ENCODE peak calls at places on chromosomes 11 and 22, in four cellular contexts. One of them, this sample, is unnamed.

GRCh38 chr11:82895437-82896091 is 4.7 kb downstream of the PRCP start:
- DNase-seq in CD4-positive, CD25-positive, alpha-beta regulatory T cell: no peak
- DNase-seq in caudate nucleus: no peak
- DNase-seq in transverse colon: no peak
- DNase-seq in this sample: no peak

GRCh38 chr22:37050913-37051628 is 471 bp upstream of the KCTD17 start:
- DNase-seq in transverse colon: no peak
- DNase-seq in CD4-positive, CD25-positive, alpha-beta regulatory T cell: no peak
- DNase-seq in caudate nucleus: no peak
- DNase-seq in this sample: no peak

GRCh38 chr11:9861860-9862725 is 198.2 kb downstream of the SWAP70 start:
- DNase-seq in transverse colon: peak; percentile 57
- DNase-seq in caudate nucleus: peak; percentile 23
- DNase-seq in CD4-positive, CD25-positive, alpha-beta regulatory T cell: peak; percentile 27
- DNase-seq in this sample: peak; percentile 75

GRCh38 chr11:128933481-128934178 is 9.0 kb downstream of the TP53AIP1 start:
- DNase-seq in caudate nucleus: no peak
- DNase-seq in transverse colon: no peak
- DNase-seq in CD4-positive, CD25-positive, alpha-beta regulatory T cell: no peak
- DNase-seq in this sample: no peak

GRCh38 chr11:957201-957920 is 31.7 kb downstream of the AP2A2 start:
- DNase-seq in caudate nucleus: no peak
- DNase-seq in CD4-positive, CD25-positive, alpha-beta regulatory T cell: no peak
- DNase-seq in transverse colon: no peak
- DNase-seq in this sample: no peak

GRCh38 chr11:30984442-30984816 is 385.1 kb downstream of the DCDC1 start:
- DNase-seq in caudate nucleus: no peak
- DNase-seq in CD4-positive, CD25-positive, alpha-beta regulatory T cell: no peak
- DNase-seq in transverse colon: no peak
- DNase-seq in this sample: no peak

GRCh38 chr11:34105957-34106504 is 602 bp downstream of the NAT10 start:
- DNase-seq in transverse colon: no peak
- DNase-seq in CD4-positive, CD25-positive, alpha-beta regulatory T cell: no peak
- DNase-seq in caudate nucleus: no peak
- DNase-seq in this sample: no peak

GRCh38 chr22:49825436-49825835 is 2.2 kb downstream of the BRD1 start:
- DNase-seq in caudate nucleus: no peak
- DNase-seq in CD4-positive, CD25-positive, alpha-beta regulatory T cell: no peak
- DNase-seq in transverse colon: no peak
- DNase-seq in this sample: no peak

GRCh38 chr11:96200243-96200642 is 142.8 kb downstream of the MAML2 start:
- DNase-seq in caudate nucleus: no peak
- DNase-seq in transverse colon: no peak
- DNase-seq in CD4-positive, CD25-positive, alpha-beta regulatory T cell: no peak
- DNase-seq in this sample: no peak

DNA sequence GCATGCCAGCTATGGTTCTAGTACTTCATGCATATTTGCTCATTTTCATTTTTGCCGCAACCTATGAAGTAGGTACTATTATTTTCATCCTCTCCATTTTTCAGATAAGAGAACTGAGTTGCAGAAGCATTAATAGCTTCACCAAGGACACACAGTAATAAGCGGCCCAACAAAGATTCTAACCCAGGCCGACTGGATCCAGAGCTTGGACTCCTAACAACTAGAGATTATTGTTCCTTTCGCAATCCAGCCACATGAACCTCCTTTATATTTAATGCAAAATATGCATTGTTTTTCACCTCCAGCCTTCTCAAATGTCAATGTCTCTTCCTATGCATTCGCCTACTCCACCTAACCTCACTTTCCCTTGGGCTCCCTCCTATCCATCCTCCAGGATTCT is 148.3 kb downstream of the CCDC34 start:
- DNase-seq in transverse colon: no peak
- DNase-seq in caudate nucleus: no peak
- DNase-seq in CD4-positive, CD25-positive, alpha-beta regulatory T cell: no peak
- DNase-seq in this sample: no peak
- H3K27ac ChIP-seq in transverse colon: no peak overlapping the region
- H3K27ac ChIP-seq in caudate nucleus: no peak overlapping the region
- H3K27ac ChIP-seq in CD4-positive, CD25-positive, alpha-beta regulatory T cell: no peak overlapping the region
- H3K27ac ChIP-seq in this sample: no peak overlapping the region

DNA sequence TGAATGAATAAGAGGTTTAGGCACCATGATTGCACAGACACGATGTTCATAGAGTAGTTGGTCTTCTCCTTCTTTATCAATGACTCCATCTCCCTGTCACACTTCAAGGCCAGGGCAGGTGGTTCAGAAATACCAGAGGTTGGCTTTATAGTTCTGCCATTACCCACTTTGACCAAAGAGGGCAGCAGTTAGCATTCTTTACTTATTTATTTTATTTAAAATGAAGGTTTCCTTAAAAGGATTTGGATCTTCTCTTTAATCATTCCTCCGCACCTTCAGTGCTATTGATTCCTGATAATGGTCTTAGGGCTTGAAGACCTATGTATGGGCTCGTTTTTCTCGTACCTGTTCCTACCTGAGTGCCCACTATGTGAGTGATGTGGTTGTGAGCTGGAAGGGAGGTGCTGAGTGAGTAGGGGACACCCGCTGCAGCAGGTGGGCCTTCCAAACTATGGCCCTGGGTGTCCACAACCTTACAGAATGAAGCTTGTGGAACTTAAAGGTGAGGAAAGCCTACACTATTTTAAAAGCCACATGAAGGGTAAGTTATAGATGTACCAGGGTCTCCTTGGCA is 34.9 kb downstream of the TIMP3 start:
- DNase-seq in CD4-positive, CD25-positive, alpha-beta regulatory T cell: no peak
- DNase-seq in transverse colon: no peak
- DNase-seq in caudate nucleus: no peak
- DNase-seq in this sample: peak; percentile 24
- H3K27ac ChIP-seq in CD4-positive, CD25-positive, alpha-beta regulatory T cell: no peak overlapping the region
- H3K27ac ChIP-seq in transverse colon: no peak overlapping the region
- H3K27ac ChIP-seq in caudate nucleus: no peak overlapping the region
- H3K27ac ChIP-seq in this sample: no peak overlapping the region

GRCh38 chr22:46737976-46738641 is at the start of gene CERK:
- DNase-seq in CD4-positive, CD25-positive, alpha-beta regulatory T cell: peak; percentile 63
- DNase-seq in caudate nucleus: peak; percentile 63
- DNase-seq in transverse colon: peak; percentile 87
- DNase-seq in this sample: peak; percentile 72

GRCh38 chr22:46734830-46735453 is 3.1 kb downstream of the CERK start:
- DNase-seq in caudate nucleus: no peak
- DNase-seq in CD4-positive, CD25-positive, alpha-beta regulatory T cell: peak; percentile 57
- DNase-seq in transverse colon: peak; percentile 72
- DNase-seq in this sample: no peak

GRCh38 chr22:46737105-46737975 is 712 bp downstream of the CERK start:
- DNase-seq in transverse colon: peak; percentile 59
- DNase-seq in caudate nucleus: peak; percentile 46
- DNase-seq in CD4-positive, CD25-positive, alpha-beta regulatory T cell: peak; percentile 51
- DNase-seq in this sample: no peak

GRCh38 chr22:46736705-46737104 is 1.3 kb downstream of the CERK start:
- DNase-seq in caudate nucleus: no peak
- DNase-seq in transverse colon: peak; percentile 47
- DNase-seq in CD4-positive, CD25-positive, alpha-beta regulatory T cell: no peak
- DNase-seq in this sample: no peak

DNA sequence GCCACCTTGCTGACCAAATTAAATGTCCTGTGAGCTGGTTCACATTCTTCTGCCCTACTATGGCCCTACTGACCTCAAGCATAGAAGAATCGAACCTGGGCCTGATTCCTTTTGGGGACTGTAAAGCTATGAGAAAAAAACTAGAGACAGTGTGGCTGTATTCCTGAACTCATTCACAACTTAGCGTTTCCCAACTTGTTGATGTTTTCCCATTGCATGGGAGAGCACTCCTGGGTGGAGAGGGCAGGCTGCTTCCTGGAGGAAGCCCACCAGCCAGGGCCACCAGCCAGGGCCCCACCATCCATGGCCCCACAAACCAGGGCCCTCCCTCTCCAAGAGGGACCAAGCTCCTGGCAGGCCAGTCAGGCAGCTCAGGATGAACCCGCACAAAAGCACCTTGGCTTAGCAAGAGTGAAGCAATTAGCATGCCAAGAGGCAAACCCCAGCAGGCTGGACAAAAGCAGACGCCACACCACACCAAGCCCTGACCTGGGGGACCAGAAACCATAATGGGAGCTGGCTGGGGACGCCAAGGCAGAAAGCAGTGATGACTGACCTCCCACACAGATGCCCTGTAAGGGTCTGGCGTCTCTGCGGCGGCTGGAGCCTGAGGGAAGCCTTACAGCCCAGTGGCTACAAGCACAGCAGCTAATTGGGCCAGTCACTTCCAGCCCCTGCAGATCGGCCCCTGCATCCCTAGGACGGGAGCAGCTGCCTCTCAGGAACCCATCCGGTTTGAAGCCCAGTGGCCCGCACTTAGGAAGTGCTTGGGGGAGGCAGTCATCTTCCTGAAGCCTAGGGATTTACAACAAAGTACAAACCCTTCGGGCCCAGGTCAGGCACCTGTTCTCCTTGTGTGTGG is 2.1 kb downstream of the CERK start:
- DNase-seq in caudate nucleus: no peak
- DNase-seq in CD4-positive, CD25-positive, alpha-beta regulatory T cell: no peak
- DNase-seq in transverse colon: no peak
- DNase-seq in this sample: no peak
- H3K27ac ChIP-seq in caudate nucleus: peak overlapping the region; percentile 16
- H3K27ac ChIP-seq in CD4-positive, CD25-positive, alpha-beta regulatory T cell: peak overlapping the region; percentile 84
- H3K27ac ChIP-seq in transverse colon: peak overlapping the region; percentile 92
- H3K27ac ChIP-seq in this sample: peak overlapping the region; percentile 96

GRCh38 chr22:23534851-23535717 is 45.0 kb downstream of the IGLL1 start:
- DNase-seq in caudate nucleus: no peak
- DNase-seq in transverse colon: no peak
- DNase-seq in CD4-positive, CD25-positive, alpha-beta regulatory T cell: no peak
- DNase-seq in this sample: no peak

GRCh38 chr22:23534201-23534850 is 45.8 kb downstream of the IGLL1 start:
- DNase-seq in caudate nucleus: no peak
- DNase-seq in transverse colon: no peak
- DNase-seq in CD4-positive, CD25-positive, alpha-beta regulatory T cell: no peak
- DNase-seq in this sample: no peak

GRCh38 chr22:23533328-23533762 is 46.7 kb downstream of the IGLL1 start:
- DNase-seq in CD4-positive, CD25-positive, alpha-beta regulatory T cell: no peak
- DNase-seq in transverse colon: no peak
- DNase-seq in caudate nucleus: no peak
- DNase-seq in this sample: no peak

GRCh38 chr22:23532756-23533155 is 47.3 kb downstream of the IGLL1 start:
- DNase-seq in CD4-positive, CD25-positive, alpha-beta regulatory T cell: no peak
- DNase-seq in caudate nucleus: no peak
- DNase-seq in transverse colon: no peak
- DNase-seq in this sample: no peak

GRCh38 chr22:23533771-23534191 is 46.3 kb downstream of the IGLL1 start:
- DNase-seq in caudate nucleus: no peak
- DNase-seq in transverse colon: no peak
- DNase-seq in CD4-positive, CD25-positive, alpha-beta regulatory T cell: no peak
- DNase-seq in this sample: peak; percentile 15
- H3K27ac ChIP-seq in caudate nucleus: no peak overlapping the region
- H3K27ac ChIP-seq in transverse colon: no peak overlapping the region
- H3K27ac ChIP-seq in CD4-positive, CD25-positive, alpha-beta regulatory T cell: no peak overlapping the region
- H3K27ac ChIP-seq in this sample: no peak overlapping the region

GRCh38 chr22:29377979-29378378 is 10.4 kb downstream of the AP1B1 start:
- DNase-seq in caudate nucleus: no peak
- DNase-seq in CD4-positive, CD25-positive, alpha-beta regulatory T cell: no peak
- DNase-seq in transverse colon: no peak
- DNase-seq in this sample: no peak
- H3K27ac ChIP-seq in caudate nucleus: no peak overlapping the region
- H3K27ac ChIP-seq in CD4-positive, CD25-positive, alpha-beta regulatory T cell: no peak overlapping the region
- H3K27ac ChIP-seq in transverse colon: no peak overlapping the region
- H3K27ac ChIP-seq in this sample: no peak overlapping the region